ENCODE peak calls at places on chromosomes 11 and 22, in eight cellular contexts. T is lower lobe of right lung, I is bronchial epithelial cell, D is transverse colon, P is mucosa of descending colon, N is fibroblast of mammary gland, O is heart right ventricle, S is ascending aorta. L is an unnamed sample.

GRCh38 chr11:65559951-65560537 is 1.9 kb upstream of the LTBP3 start:
- DNase-seq in T (no peak), I (peak; percentile 62), D (peak; percentile 64), P (no peak), N (peak; percentile 70), O (no peak), S (peak; percentile 83), L (no peak)

GRCh38 chr11:40215605-40216004 is 1243.8 kb downstream of the LRRC4C start:
- DNase-seq in T (no peak), I (no peak), D (no peak), P (no peak), N (no peak), O (no peak), S (no peak), L (no peak)

GRCh38 chr22:40694409-40694808 is 15.1 kb downstream of the MCHR1 start:
- DNase-seq in T (no peak), I (no peak), D (no peak), P (no peak), N (peak; percentile 8), O (no peak), S (no peak), L (no peak)

GRCh38 chr11:19790831-19791552 is 78.4 kb downstream of the NAV2 start:
- DNase-seq in T (no peak), I (no peak), D (peak; percentile 86), P (peak; percentile 87), N (no peak), O (no peak), S (no peak), L (no peak)

GRCh38 chr11:83611616-83612015 is 325.4 kb upstream of the CCDC90B start:
- DNase-seq in T (no peak), I (no peak), D (no peak), P (no peak), N (no peak), O (no peak), S (no peak), L (no peak)

GRCh38 chr11:6402561-6402981 is 12.3 kb downstream of the SMPD1 start:
- DNase-seq in T (no peak), I (no peak), D (peak; percentile 57), P (no peak), N (no peak), O (no peak), S (no peak), L (no peak)

GRCh38 chr11:36455658-36456111 is 54.4 kb downstream of the TRAF6 start:
- DNase-seq in T (no peak), I (peak; percentile 84), D (peak; percentile 24), P (peak; percentile 73), N (peak; percentile 97), O (peak; percentile 84), S (peak; percentile 95), L (peak; percentile 87)

GRCh38 chr11:73012121-73012863 is 129.8 kb downstream of the FCHSD2 start:
- DNase-seq in T (no peak), I (peak; percentile 39), D (no peak), P (no peak), N (peak; percentile 29), O (no peak), S (no peak), L (no peak)

GRCh38 chr22:19394274-19395050 is 37.1 kb downstream of the HIRA start:
- DNase-seq in T (no peak), I (no peak), D (no peak), P (no peak), N (no peak), O (no peak), S (peak; percentile 33), L (no peak)

GRCh38 chr11:7576671-7577225 is 62.9 kb downstream of the PPFIBP2 start:
- DNase-seq in T (no peak), I (no peak), D (no peak), P (no peak), N (peak; percentile 56), O (peak; percentile 50), S (peak; percentile 69), L (no peak)

GRCh38 chr11:5384335-5384734 is 723 bp downstream of the OR51M1 start:
- DNase-seq in T (no peak), I (no peak), D (no peak), P (no peak), N (no peak), O (no peak), S (no peak), L (no peak)

GRCh38 chr11:5383576-5383975 is at the start of gene OR51M1:
- DNase-seq in T (no peak), I (no peak), D (no peak), P (no peak), N (no peak), O (no peak), S (no peak), L (no peak)

DNA sequence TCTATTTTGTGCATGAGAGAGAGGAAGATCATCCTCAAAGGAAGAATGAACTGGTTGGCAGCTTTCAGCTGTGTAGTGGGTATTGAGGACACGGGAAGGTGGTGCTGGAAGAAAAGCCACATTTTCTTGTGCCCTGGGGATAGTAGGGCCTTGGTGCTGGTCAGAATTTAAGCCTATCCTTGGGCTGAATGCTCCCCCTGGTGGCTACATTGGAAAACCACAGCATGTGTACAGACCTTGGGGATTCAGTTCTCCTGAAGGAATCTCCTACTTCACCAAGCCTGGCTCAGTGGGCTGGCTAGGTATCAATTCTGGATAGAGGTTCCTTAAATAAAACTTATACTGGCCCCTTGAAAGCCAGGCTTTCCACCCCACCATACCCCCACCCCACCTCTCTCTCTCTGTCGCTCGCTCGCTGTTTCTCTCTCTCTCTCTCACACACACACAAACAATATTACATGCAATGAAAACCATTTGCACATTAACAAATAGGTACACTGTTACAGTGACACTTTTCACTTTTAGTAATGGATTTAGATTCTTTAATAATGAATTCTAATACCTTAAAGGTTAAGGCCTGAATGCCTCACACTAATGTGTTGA is 2.8 kb upstream of the OR51M1 start:
- DNase-seq in T (no peak), I (peak; percentile 58), D (peak; percentile 27), P (no peak), N (peak; percentile 75), O (no peak), S (no peak), L (no peak)
- TF ChIP-seq CTCF in T (peak; percentile 65), I (peak; percentile 86), D (peak; percentile 59), P (peak; percentile 38), N (peak; percentile 91), O (peak; percentile 62), S (no peak), L (peak; percentile 92)

GRCh38 chr22:22157500-22157822 is 87.1 kb upstream of the VPREB1 start:
- DNase-seq in T (no peak), I (no peak), D (no peak), P (no peak), N (no peak), O (no peak), S (no peak), L (no peak)

GRCh38 chr22:22158965-22159364 is 85.6 kb upstream of the VPREB1 start:
- DNase-seq in T (no peak), I (no peak), D (no peak), P (no peak), N (no peak), O (no peak), S (no peak), L (no peak)

GRCh38 chr22:22159384-22159783 is 85.2 kb upstream of the VPREB1 start:
- DNase-seq in T (no peak), I (no peak), D (no peak), P (no peak), N (no peak), O (no peak), S (no peak), L (no peak)

GRCh38 chr22:22156716-22157499 is 87.7 kb upstream of the VPREB1 start:
- DNase-seq in T (peak; percentile 54), I (peak; percentile 67), D (peak; percentile 67), P (no peak), N (peak; percentile 71), O (no peak), S (peak; percentile 65), L (peak; percentile 8)

GRCh38 chr22:22158207-22158816 is 86.3 kb upstream of the VPREB1 start:
- DNase-seq in T (no peak), I (no peak), D (no peak), P (no peak), N (no peak), O (no peak), S (no peak), L (no peak)
- H3K4me3 ChIP-seq in T (no peak overlapping the region), I (no peak overlapping the region), D (no peak overlapping the region), P (no peak overlapping the region), N (no peak overlapping the region), O (no peak overlapping the region), S (no peak overlapping the region), L (no peak overlapping the region)

GRCh38 chr11:124934862-124935547 is 842 bp downstream of the HEPACAM start:
- DNase-seq in T (no peak), I (peak; percentile 31), D (no peak), P (no peak), N (peak; percentile 90), O (no peak), S (no peak), L (no peak)
- TF ChIP-seq CTCF in T (no peak), I (no peak), D (no peak), P (no peak), N (peak; percentile 34), O (no peak), S (no peak), L (no peak)

GRCh38 chr11:111920908-111921307 is 2.2 kb downstream of the C11orf52 start:
- DNase-seq in T (no peak), I (no peak), D (no peak), P (no peak), N (no peak), O (no peak), S (no peak), L (no peak)

GRCh38 chr11:111916768-111917167 is 1.9 kb upstream of the C11orf52 start:
- DNase-seq in T (no peak), I (no peak), D (no peak), P (no peak), N (no peak), O (no peak), S (no peak), L (no peak)

GRCh38 chr11:111917312-111917711 is 1.4 kb upstream of the C11orf52 start:
- DNase-seq in T (no peak), I (no peak), D (no peak), P (no peak), N (no peak), O (no peak), S (no peak), L (no peak)

GRCh38 chr11:111917788-111918187 is 925 bp upstream of the C11orf52 start:
- DNase-seq in T (no peak), I (no peak), D (no peak), P (no peak), N (no peak), O (no peak), S (no peak), L (no peak)

DNA sequence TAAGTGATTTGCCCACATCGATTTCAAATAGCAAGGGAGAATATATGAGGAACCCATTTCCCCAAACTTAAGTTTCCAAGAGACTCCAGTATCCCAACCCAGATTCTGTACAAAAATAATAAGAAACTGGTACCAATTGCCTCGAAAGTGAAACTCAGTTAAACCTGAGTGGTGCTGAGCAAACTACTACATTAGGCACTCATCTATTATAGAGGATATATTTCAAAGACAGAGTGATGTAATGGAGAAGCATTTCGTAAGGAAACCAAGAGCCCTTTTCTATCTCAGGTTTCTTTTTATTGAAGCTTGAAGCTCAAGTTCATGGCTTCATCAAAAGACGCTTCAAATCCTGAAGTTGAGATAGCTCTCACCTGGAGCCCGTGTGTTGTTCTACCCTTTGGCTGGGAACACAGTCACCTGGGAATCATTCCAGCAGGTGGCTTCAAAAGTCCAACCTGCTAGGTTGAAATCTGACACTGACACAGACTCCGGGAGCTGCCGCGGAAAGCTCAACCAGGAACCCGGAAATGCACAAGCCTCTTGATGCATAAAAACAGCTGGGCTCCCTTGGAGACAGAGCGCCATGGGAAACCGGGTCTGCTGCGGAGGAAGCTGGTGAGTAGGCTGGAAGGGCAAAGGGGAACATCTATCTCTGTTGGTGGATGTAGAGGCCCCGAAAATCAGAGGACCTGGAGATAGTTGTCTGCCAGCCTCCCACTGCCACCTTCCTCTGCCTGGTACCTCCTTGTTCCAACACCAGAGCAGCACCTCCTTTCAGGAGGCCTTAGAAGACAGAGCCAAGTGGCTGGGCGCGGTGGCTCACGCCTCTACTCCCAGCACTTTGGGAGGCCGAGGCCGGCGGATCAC is at the start of gene C11orf52:
- DNase-seq in T (peak; percentile 79), I (peak; percentile 79), D (peak; percentile 81), P (peak; percentile 78), N (no peak), O (no peak), S (peak; percentile 64), L (no peak)
- H3K4me3 ChIP-seq in T (peak within 1 kb of the TSS; percentile 41), I (peak within 1 kb of the TSS; percentile 0), D (peak within 1 kb of the TSS; percentile 5), P (no peak within 1 kb of the TSS), N (no peak within 1 kb of the TSS), O (no peak within 1 kb of the TSS), S (no peak within 1 kb of the TSS), L (no peak within 1 kb of the TSS)

L was measured in retinal pigment epithelial cell.